ENCODE peak calls at places on chromosomes 16 and 17, in five cellular contexts. D is BE2C, J is lower leg skin, X is HEK293T, Q is cardiac muscle cell. K is an unnamed sample.

GRCh38 chr16:80231888-80232287 is 308.9 kb upstream of the DYNLRB2 start:
- DNase-seq in X (no peak), D (no peak), J (no peak), Q (peak; percentile 1), K (no peak)

GRCh38 chr17:58019039-58019438 is 12.0 kb upstream of the SRSF1 start:
- DNase-seq in X (no peak), D (no peak), J (no peak), Q (no peak), K (no peak)

GRCh38 chr16:30934827-30935557 is 11.6 kb downstream of the FBXL19 start:
- DNase-seq in Q (peak; percentile 53), D (peak; percentile 71), X (peak; percentile 83), J (no peak), K (peak; percentile 29)

GRCh38 chr17:67417507-67417906 is 40.4 kb downstream of the PITPNC1 start:
- DNase-seq in D (no peak), Q (no peak), X (no peak), J (no peak), K (no peak)

GRCh38 chr17:77581480-77581879 is 377.0 kb upstream of the TNRC6C start:
- DNase-seq in D (no peak), J (no peak), X (no peak), Q (peak; percentile 29), K (no peak)

GRCh38 chr17:5000237-5000639 is 2.5 kb downstream of the KIF1C start:
- DNase-seq in D (no peak), J (peak; percentile 33), X (no peak), Q (peak; percentile 60), K (no peak)

GRCh38 chr16:31253642-31254045 is 6.1 kb upstream of the ITGAM start:
- DNase-seq in D (no peak), X (no peak), Q (no peak), J (peak; percentile 57), K (no peak)

GRCh38 chr16:5487728-5488127 is 390.1 kb upstream of the EEF2KMT start:
- DNase-seq in J (no peak), D (no peak), Q (no peak), X (no peak), K (no peak)

GRCh38 chr17:41784207-41784744 is 2.2 kb downstream of the JUP start:
- DNase-seq in Q (peak; percentile 77), D (peak; percentile 43), X (no peak), J (no peak), K (no peak)

GRCh38 chr16:46768809-46769208 is 20.7 kb upstream of the MYLK3 start:
- DNase-seq in J (no peak), X (no peak), Q (no peak), D (no peak), K (peak; percentile 70)

GRCh38 chr16:81491522-81492188 is 47.0 kb downstream of the CMIP start:
- DNase-seq in X (no peak), D (no peak), Q (peak; percentile 49), J (no peak), K (no peak)

GRCh38 chr16:86240716-86241363 is 269.5 kb upstream of the FOXF1 start:
- DNase-seq in Q (no peak), X (no peak), D (no peak), J (no peak), K (no peak)

GRCh38 chr17:4607773-4608187 is 23.5 kb downstream of the SMTNL2 start:
- DNase-seq in Q (peak; percentile 89), X (peak; percentile 42), J (peak; percentile 71), D (no peak), K (no peak)

GRCh38 chr16:56019274-56019673 is 144.1 kb upstream of the CES5A start:
- DNase-seq in Q (no peak), X (no peak), D (peak; percentile 74), J (no peak), K (no peak)

GRCh38 chr17:81651692-81652091 is 4.7 kb downstream of the PDE6G start:
- DNase-seq in J (no peak), X (no peak), Q (peak; percentile 84), D (peak; percentile 60), K (no peak)

GRCh38 chr17:75812096-75813001 is 27.7 kb downstream of the UNK start:
- DNase-seq in Q (no peak), D (no peak), J (no peak), X (no peak), K (no peak)

GRCh38 chr16:88634141-88634993 is 4.0 kb upstream of the IL17C start:
- DNase-seq in J (no peak), D (no peak), Q (peak; percentile 63), X (no peak), K (no peak)

GRCh38 chr17:40562841-40563370 is 2.4 kb downstream of the CCR7 start:
- DNase-seq in X (no peak), D (no peak), J (no peak), Q (no peak), K (no peak)

GRCh38 chr16:29665294-29666077 is 2.4 kb downstream of the SPN start:
- DNase-seq in J (no peak), D (no peak), X (no peak), Q (no peak), K (no peak)